ENCODE peak calls at places on chromosomes 13 and 19, in six cellular contexts. D, E, N, L, T and A are unnamed samples.

GRCh38 chr19:41531438-41532311 is 44.3 kb upstream of the CEACAM21 start:
- DNase-seq in D (peak), E (peak), N (peak), L (peak), T (peak), A (peak)

GRCh38 chr13:109874444-109874920 is 88.1 kb upstream of the IRS2 start:
- DNase-seq in D (peak), E (peak), N (no peak), L (no peak), T (no peak), A (peak)

GRCh38 chr19:12969292-12969988 is at the start of gene DAND5:
- DNase-seq in D (no peak), E (no peak), N (no peak), L (no peak), T (no peak), A (no peak)

GRCh38 chr19:48413879-48414623 is 20.6 kb downstream of the GRIN2D start:
- DNase-seq in D (no peak), E (no peak), N (no peak), L (no peak), T (no peak), A (peak)

GRCh38 chr13:89432997-89433396 is 1761.8 kb downstream of the SLITRK5 start:
- DNase-seq in D (no peak), E (peak), N (no peak), L (no peak), T (no peak), A (no peak)

GRCh38 chr13:73275163-73275562 is 216.4 kb downstream of the KLF5 start:
- DNase-seq in D (no peak), E (no peak), N (no peak), L (no peak), T (no peak), A (no peak)

GRCh38 chr13:114019367-114019766 is 45.5 kb upstream of the C13orf46 start:
- DNase-seq in D (no peak), E (no peak), N (no peak), L (no peak), T (no peak), A (no peak)

GRCh38 chr13:51724721-51725120 is 79.2 kb downstream of the DHRS12 start:
- DNase-seq in D (no peak), E (no peak), N (peak), L (no peak), T (no peak), A (no peak)

GRCh38 chr19:10552596-10553053 is 8.9 kb downstream of the ATG4D start:
- DNase-seq in D (no peak), E (peak), N (peak), L (no peak), T (no peak), A (no peak)

GRCh38 chr13:27012482-27013197 is 159.0 kb downstream of the USP12 start:
- DNase-seq in D (peak), E (peak), N (peak), L (no peak), T (no peak), A (peak)

GRCh38 chr19:31408460-31409124 is 59.4 kb upstream of the TSHZ3 start:
- DNase-seq in D (peak), E (peak), N (peak), L (no peak), T (no peak), A (peak)

GRCh38 chr19:38277969-38278680 is 13.8 kb downstream of the SPINT2 start:
- DNase-seq in D (peak), E (no peak), N (peak), L (peak), T (no peak), A (peak)

GRCh38 chr13:46666727-46667456 is 113.9 kb downstream of the LRCH1 start:
- DNase-seq in D (no peak), E (no peak), N (no peak), L (no peak), T (no peak), A (no peak)

GRCh38 chr13:27022571-27023311 is 148.9 kb downstream of the USP12 start:
- DNase-seq in D (peak), E (peak), N (peak), L (no peak), T (no peak), A (no peak)

GRCh38 chr13:114339779-114340534 is 25.7 kb downstream of the CHAMP1 start:
- DNase-seq in D (peak), E (peak), N (peak), L (no peak), T (peak), A (peak)

GRCh38 chr19:37692956-37693660 is 26.5 kb downstream of the ZNF607 start:
- DNase-seq in D (no peak), E (no peak), N (no peak), L (no peak), T (no peak), A (no peak)

GRCh38 chr13:28626266-28626665 is 32.7 kb upstream of the POMP start:
- DNase-seq in D (no peak), E (no peak), N (no peak), L (no peak), T (no peak), A (no peak)

GRCh38 chr13:19759669-19760068 is 23.1 kb downstream of the PSPC1 start:
- DNase-seq in D (no peak), E (peak), N (peak), L (no peak), T (no peak), A (no peak)

GRCh38 chr13:26335158-26335557 is 81.2 kb downstream of the CDK8 start:
- DNase-seq in D (no peak), E (no peak), N (no peak), L (no peak), T (no peak), A (no peak)

GRCh38 chr13:83622422-83622784 is 259.9 kb downstream of the SLITRK1 start:
- DNase-seq in D (no peak), E (peak), N (no peak), L (no peak), T (no peak), A (no peak)

GRCh38 chr19:49057636-49058234 is at the start of gene CGB7:
- DNase-seq in D (peak), E (peak), N (peak), L (peak), T (peak), A (peak)

GRCh38 chr13:84844473-84844872 is 954.7 kb downstream of the SLITRK6 start:
- DNase-seq in D (no peak), E (peak), N (no peak), L (no peak), T (no peak), A (no peak)

GRCh38 chr19:55097864-55098715 is 19.3 kb downstream of the PPP1R12C start:
- DNase-seq in D (no peak), E (no peak), N (no peak), L (no peak), T (no peak), A (no peak)

GRCh38 chr19:55101261-55101660 is 16.2 kb downstream of the PPP1R12C start:
- DNase-seq in D (no peak), E (no peak), N (no peak), L (no peak), T (no peak), A (no peak)

GRCh38 chr19:55098716-55099556 is 18.5 kb downstream of the PPP1R12C start:
- DNase-seq in D (no peak), E (no peak), N (no peak), L (no peak), T (no peak), A (no peak)

GRCh38 chr19:55103190-55103589 is 14.2 kb downstream of the PPP1R12C start:
- DNase-seq in D (no peak), E (no peak), N (no peak), L (no peak), T (no peak), A (no peak)

DNA sequence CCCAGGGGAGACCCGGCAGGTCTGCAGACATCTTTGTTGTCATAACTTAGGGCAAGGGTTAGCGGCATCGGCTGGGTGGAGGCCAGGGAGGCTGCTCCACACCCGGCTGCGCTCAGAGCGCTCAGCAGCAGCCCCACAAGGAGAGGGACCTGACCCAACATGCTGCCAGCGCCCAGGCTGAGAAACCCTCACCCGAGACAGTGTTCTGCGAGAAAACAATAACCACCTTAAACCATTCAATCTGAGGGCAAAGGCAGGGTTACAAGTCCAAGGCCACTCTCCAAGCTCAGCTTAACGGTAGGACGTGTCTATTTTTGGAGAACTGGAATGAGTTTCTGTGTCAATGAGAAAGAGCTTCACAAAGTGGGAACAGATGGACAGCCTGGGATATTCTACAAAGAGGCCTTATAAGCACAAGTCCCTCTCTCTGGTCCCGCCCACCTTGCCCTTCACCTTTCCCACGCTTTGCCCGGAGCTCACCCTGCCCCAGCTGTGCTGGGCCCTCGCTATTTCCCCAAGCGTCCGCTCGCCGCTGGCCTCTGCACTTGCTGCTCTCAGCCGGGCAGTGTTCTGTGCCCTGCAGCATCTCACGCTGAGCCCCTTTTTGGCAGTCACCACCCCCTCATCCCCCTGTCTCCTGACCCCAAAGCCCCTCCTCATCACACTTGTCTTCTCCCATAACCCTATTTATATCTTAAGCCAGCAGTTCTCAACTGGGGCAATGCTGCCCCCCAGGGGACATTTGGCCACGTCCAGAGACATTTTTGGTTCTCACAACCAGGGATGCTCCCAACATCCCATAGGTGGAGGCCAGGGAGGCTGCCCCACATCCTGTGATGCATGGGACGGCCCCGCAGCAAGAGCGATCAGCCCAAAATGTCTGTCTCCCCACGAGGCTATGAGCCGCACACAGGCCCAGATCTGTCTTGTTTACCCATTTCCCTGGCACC is 17.6 kb downstream of the PPP1R12C start:
- DNase-seq in D (no peak), E (no peak), N (no peak), L (no peak), T (no peak), A (no peak)
- TF ChIP-seq CTCF in D (peak), E (peak), N (peak), L (no peak), T (no peak), A (peak)

DNA sequence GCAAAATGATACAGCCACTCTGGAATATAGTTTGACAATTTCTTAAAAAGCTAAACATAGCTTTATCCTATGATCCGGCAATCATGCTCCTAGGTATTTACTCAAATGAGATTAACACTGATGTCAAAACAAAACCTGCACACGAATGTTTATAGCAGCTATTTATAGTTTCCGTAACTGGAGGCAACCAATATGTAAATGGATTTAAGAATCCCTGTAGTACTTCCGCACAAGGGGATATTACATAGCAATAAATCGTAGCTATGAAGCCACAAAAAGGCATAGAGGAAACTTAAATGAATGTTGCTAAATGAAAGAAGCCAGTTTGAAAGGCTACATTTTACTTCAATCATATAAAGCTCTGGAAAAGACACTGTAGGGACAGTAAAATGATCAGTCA is 1892.9 kb upstream of the PCDH20 start:
- DNase-seq in D (no peak), E (no peak), N (no peak), L (no peak), T (no peak), A (no peak)
- H3K4me3 ChIP-seq in D (no peak), E (no peak), N (no peak), L (no peak), T (no peak), A (no peak)

GRCh38 chr19:1850809-1851544 is 2.7 kb upstream of the REXO1 start:
- DNase-seq in D (no peak), E (no peak), N (no peak), L (no peak), T (no peak), A (no peak)
- TF ChIP-seq CTCF in D (no peak), E (peak), N (peak), L (no peak), T (no peak), A (no peak)

GRCh38 chr19:40217027-40217810 is 965 bp downstream of the TTC9B start:
- DNase-seq in D (no peak), E (no peak), N (no peak), L (no peak), T (no peak), A (no peak)

GRCh38 chr19:40214936-40215335 is 3.2 kb downstream of the TTC9B start:
- DNase-seq in D (no peak), E (no peak), N (no peak), L (no peak), T (no peak), A (no peak)

GRCh38 chr19:40217921-40218890 is at the start of gene TTC9B:
- DNase-seq in D (no peak), E (peak), N (no peak), L (no peak), T (no peak), A (no peak)

GRCh38 chr19:40216013-40216776 is 2.0 kb downstream of the TTC9B start:
- DNase-seq in D (no peak), E (no peak), N (no peak), L (no peak), T (no peak), A (no peak)

DNA sequence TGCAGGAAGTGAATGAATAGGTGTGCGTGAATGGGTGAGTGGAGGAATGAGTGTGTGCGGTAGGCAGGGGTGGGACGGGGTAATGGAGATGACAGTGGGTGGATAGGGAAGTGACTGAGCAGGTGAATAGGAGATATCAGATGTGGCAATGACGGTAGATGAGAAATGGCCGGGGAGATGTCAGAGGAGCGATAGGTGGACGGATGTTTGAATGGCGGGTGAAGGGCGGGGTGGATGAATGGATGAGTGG is 1.5 kb downstream of the TTC9B start:
- DNase-seq in D (no peak), E (no peak), N (no peak), L (no peak), T (no peak), A (no peak)
- H3K4me3 ChIP-seq in D (no peak), E (no peak), N (no peak), L (peak), T (no peak), A (no peak)

GRCh38 chr13:30255696-30256095 is 51.7 kb downstream of the KATNAL1 start:
- DNase-seq in D (no peak), E (no peak), N (peak), L (no peak), T (no peak), A (no peak)

GRCh38 chr13:30257433-30258099 is 49.8 kb downstream of the KATNAL1 start:
- DNase-seq in D (peak), E (peak), N (no peak), L (no peak), T (no peak), A (peak)

GRCh38 chr13:30253830-30254229 is 53.5 kb downstream of the KATNAL1 start:
- DNase-seq in D (no peak), E (no peak), N (no peak), L (no peak), T (no peak), A (no peak)

DNA sequence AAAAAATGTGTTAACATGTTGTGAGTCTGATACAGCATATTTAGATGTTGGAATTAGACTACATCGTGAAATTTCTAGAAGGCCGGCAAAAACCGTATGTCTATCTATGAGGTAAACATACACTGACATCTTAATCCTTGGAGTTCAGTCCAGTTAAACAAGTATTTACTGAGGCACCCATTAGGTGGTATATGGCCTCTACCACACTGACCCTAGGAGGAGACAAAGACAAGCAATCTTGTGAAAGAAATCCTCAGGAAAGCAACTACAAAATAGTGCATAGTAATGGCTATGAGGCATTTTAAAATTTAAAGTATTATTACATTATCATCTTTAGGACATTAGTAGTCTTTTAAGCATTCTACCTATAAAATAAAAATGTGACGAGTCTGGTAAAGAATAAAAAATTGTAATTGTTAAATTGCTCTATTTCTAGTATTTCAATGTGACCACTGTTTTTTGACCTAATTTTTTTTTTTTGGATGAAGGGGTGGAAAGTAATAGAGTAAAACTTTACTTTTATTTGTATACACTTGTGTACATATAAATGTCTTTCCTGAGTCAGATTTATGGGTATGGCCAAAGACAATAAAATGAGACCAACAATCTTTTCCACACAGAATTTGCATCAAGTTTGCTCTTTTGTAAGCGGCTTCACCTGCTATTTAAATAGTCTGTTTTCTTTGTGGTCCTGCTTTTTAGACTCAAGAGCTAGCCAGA is 50.5 kb downstream of the KATNAL1 start:
- DNase-seq in D (peak), E (peak), N (peak), L (no peak), T (no peak), A (peak)
- TF ChIP-seq CTCF in D (peak), E (peak), N (peak), L (no peak), T (no peak), A (peak)

GRCh38 chr19:6811906-6812305 is 39.4 kb downstream of the VAV1 start:
- DNase-seq in D (peak), E (peak), N (peak), L (no peak), T (no peak), A (peak)
- H3K4me3 ChIP-seq in D (no peak), E (no peak), N (no peak), L (no peak), T (no peak), A (no peak)